ENCODE peak calls at places on chromosomes 5 and 9, in nine cellular contexts. Z is OCI-LY7, S is PC-3, K is ovary, T is IMR-90, N is uterus, R is astrocyte, I is tibial artery, J is pancreas. B is an unnamed sample. For H3K9me3, the result is how much of the 10 kb centered on the place peaks cover.

GRCh38 chr5:149739371-149739770 is 9.3 kb downstream of the PPARGC1B start:
- DNase-seq in Z (no peak), S (no peak), K (no peak), T (no peak), N (no peak), R (no peak), I (no peak), J (no peak), B (no peak)

GRCh38 chr5:56415356-56415765 is 182.2 kb upstream of the ANKRD55 start:
- DNase-seq in Z (peak), S (no peak), K (no peak), T (peak), N (no peak), R (peak), I (peak), J (no peak), B (no peak)

GRCh38 chr5:179266291-179267070 is 78.8 kb downstream of the ADAMTS2 start:
- DNase-seq in Z (no peak), S (no peak), K (no peak), T (no peak), N (peak), R (no peak), I (no peak), J (no peak), B (no peak)

GRCh38 chr9:95511952-95512750 is 4.6 kb downstream of the PTCH1 start:
- DNase-seq in Z (no peak), S (peak), K (no peak), T (no peak), N (no peak), R (no peak), I (no peak), J (no peak), B (no peak)

GRCh38 chr5:53334431-53334941 is 145.9 kb upstream of the FST start:
- DNase-seq in Z (no peak), S (peak), K (no peak), T (peak), N (no peak), R (peak), I (no peak), J (no peak), B (no peak)

GRCh38 chr5:39689919-39690318 is 265.1 kb upstream of the DAB2 start:
- DNase-seq in Z (no peak), S (peak), K (no peak), T (no peak), N (no peak), R (no peak), I (no peak), J (no peak), B (no peak)

GRCh38 chr9:124149992-124150391 is 107.8 kb upstream of the NEK6 start:
- DNase-seq in Z (no peak), S (peak), K (no peak), T (peak), N (no peak), R (no peak), I (no peak), J (no peak), B (no peak)

GRCh38 chr9:105890046-105890822 is 195.9 kb downstream of the TMEM38B start:
- DNase-seq in Z (no peak), S (no peak), K (no peak), T (no peak), N (no peak), R (peak), I (no peak), J (no peak), B (no peak)

GRCh38 chr5:116272281-116272941 is 187.6 kb downstream of the COMMD10 start:
- DNase-seq in Z (no peak), S (no peak), K (no peak), T (peak), N (no peak), R (peak), I (no peak), J (no peak), B (no peak)

GRCh38 chr9:124348831-124349230 is 66.4 kb downstream of the PSMB7 start:
- DNase-seq in Z (no peak), S (no peak), K (no peak), T (no peak), N (no peak), R (no peak), I (peak), J (no peak), B (no peak)

GRCh38 chr5:139475865-139476651 is 5.3 kb downstream of the SMIM33 start:
- DNase-seq in Z (no peak), S (no peak), K (no peak), T (no peak), N (no peak), R (no peak), I (no peak), J (no peak), B (no peak)

GRCh38 chr5:55176176-55176818 is 3.3 kb upstream of the CDC20B start:
- DNase-seq in Z (peak), S (peak), K (no peak), T (no peak), N (no peak), R (no peak), I (no peak), J (peak), B (no peak)

GRCh38 chr9:137067860-137068538 is 2.4 kb downstream of the SAPCD2 start:
- DNase-seq in Z (peak), S (peak), K (peak), T (peak), N (peak), R (peak), I (peak), J (peak), B (peak)

GRCh38 chr9:131739988-131740648 is at the start of gene RAPGEF1:
- DNase-seq in Z (peak), S (peak), K (peak), T (no peak), N (peak), R (no peak), I (peak), J (peak), B (peak)

GRCh38 chr5:138282918-138283742 is 8.7 kb upstream of the GFRA3 start:
- DNase-seq in Z (peak), S (peak), K (no peak), T (peak), N (peak), R (peak), I (no peak), J (no peak), B (no peak)

GRCh38 chr9:115781361-115781760 is 372.2 kb upstream of the PAPPA start:
- DNase-seq in Z (no peak), S (peak), K (no peak), T (no peak), N (no peak), R (no peak), I (no peak), J (no peak), B (no peak)

GRCh38 chr5:58674711-58675110 is 91.8 kb downstream of the RAB3C start:
- DNase-seq in Z (no peak), S (no peak), K (no peak), T (no peak), N (no peak), R (no peak), I (no peak), J (no peak), B (no peak)

GRCh38 chr9:128118971-128119665 is 8.4 kb downstream of the PTGES2 start:
- DNase-seq in Z (no peak), S (no peak), K (peak), T (no peak), N (peak), R (no peak), I (peak), J (peak), B (no peak)

GRCh38 chr9:96125624-96126023 is 176.4 kb downstream of the HSD17B3 start:
- DNase-seq in Z (no peak), S (no peak), K (no peak), T (no peak), N (no peak), R (no peak), I (no peak), J (no peak), B (no peak)

GRCh38 chr5:1399737-1400136 is 45.5 kb downstream of the SLC6A3 start:
- DNase-seq in Z (no peak), S (no peak), K (no peak), T (no peak), N (no peak), R (no peak), I (no peak), J (peak), B (no peak)

GRCh38 chr9:101408374-101409078 is 9.9 kb downstream of the ZNF189 start:
- DNase-seq in Z (no peak), S (no peak), K (no peak), T (no peak), N (no peak), R (no peak), I (no peak), J (no peak), B (no peak)

GRCh38 chr9:101414839-101415238 is 16.2 kb downstream of the ZNF189 start:
- DNase-seq in Z (no peak), S (no peak), K (no peak), T (no peak), N (no peak), R (no peak), I (no peak), J (no peak), B (no peak)

GRCh38 chr9:101409079-101409477 is 10.4 kb downstream of the ZNF189 start:
- DNase-seq in Z (no peak), S (no peak), K (no peak), T (peak), N (no peak), R (no peak), I (no peak), J (no peak), B (no peak)
- H3K9me3 ChIP-seq in Z (under half), S (under half), K (half or more), T (half or more), N (under half), R (under half), I (half or more), J (under half), B (half or more)

GRCh38 chr9:134328341-134328840 is 2.1 kb downstream of the RXRA start:
- DNase-seq in Z (no peak), S (no peak), K (no peak), T (peak), N (no peak), R (no peak), I (no peak), J (no peak), B (no peak)
- H3K4me3 ChIP-seq in Z (no peak), S (peak), K (peak), T (peak), N (peak), R (peak), I (peak), J (peak), B (no peak)

GRCh38 chr9:101403886-101404285 is 5.2 kb downstream of the ZNF189 start:
- DNase-seq in Z (no peak), S (no peak), K (no peak), T (no peak), N (no peak), R (no peak), I (no peak), J (no peak), B (no peak)
- H3K9me3 ChIP-seq in Z (under half), S (under half), K (under half), T (under half), N (under half), R (under half), I (under half), J (under half), B (under half)

GRCh38 chr9:98186236-98186635 is 6.2 kb downstream of the CORO2A start:
- DNase-seq in Z (no peak), S (no peak), K (no peak), T (no peak), N (no peak), R (no peak), I (no peak), J (no peak), B (no peak)

GRCh38 chr9:98184326-98184725 is 8.1 kb downstream of the CORO2A start:
- DNase-seq in Z (no peak), S (no peak), K (no peak), T (no peak), N (no peak), R (no peak), I (no peak), J (no peak), B (no peak)

GRCh38 chr9:98185021-98185567 is 7.3 kb downstream of the CORO2A start:
- DNase-seq in Z (no peak), S (no peak), K (no peak), T (no peak), N (no peak), R (no peak), I (no peak), J (no peak), B (no peak)

GRCh38 chr9:98187926-98188325 is 4.5 kb downstream of the CORO2A start:
- DNase-seq in Z (no peak), S (no peak), K (no peak), T (no peak), N (no peak), R (no peak), I (no peak), J (no peak), B (no peak)

DNA sequence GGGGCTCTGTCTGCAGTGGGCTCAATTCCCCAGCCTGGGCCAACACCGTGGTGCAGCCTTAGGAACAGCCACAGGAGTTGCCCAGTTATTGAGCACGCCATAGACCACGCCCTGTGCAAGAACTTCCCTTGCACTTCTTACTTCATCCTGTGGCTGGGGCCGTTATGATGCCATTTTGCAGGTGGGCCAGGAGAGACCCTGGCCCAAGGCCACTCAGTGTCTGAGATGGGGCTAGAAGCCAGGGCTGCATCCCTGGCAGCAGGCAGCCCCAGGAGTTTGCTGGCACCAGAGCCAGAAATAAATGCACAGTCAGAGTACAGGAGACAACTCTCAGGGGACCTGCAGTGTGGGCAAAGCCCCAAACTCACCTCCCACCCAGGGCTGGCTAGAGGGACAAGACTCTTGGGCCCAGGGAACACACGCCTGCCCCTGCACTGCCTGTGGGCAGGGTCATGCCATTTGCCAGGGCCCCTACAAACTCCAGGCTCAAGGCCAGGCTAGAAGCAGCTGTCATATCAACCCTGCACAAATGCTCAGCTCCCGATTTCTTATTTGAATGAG is 6.7 kb downstream of the CORO2A start:
- DNase-seq in Z (no peak), S (no peak), K (no peak), T (no peak), N (no peak), R (no peak), I (no peak), J (no peak), B (no peak)
- H3K4me3 ChIP-seq in Z (no peak), S (no peak), K (no peak), T (no peak), N (no peak), R (no peak), I (no peak), J (no peak), B (no peak)

DNA sequence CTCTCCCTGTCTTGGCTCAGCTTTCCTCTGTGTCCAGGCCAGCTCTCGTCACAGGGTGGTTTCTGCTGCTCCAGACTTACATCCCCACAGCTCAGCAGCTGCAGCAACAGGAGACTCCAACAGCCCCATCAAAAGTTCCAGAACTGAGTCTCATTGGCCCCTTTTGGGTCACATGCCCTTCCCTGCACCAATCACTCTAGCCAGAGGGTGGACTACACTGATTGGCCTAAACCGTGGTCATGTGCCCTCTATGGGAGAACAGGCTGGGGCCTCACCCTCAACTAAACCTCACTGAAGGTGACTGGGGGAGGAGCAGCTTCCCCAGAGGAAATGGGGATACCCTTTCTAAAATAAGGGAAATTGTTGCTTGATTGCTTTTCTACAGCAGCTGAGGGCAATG is 44.4 kb upstream of the CPLX2 start:
- DNase-seq in Z (peak), S (no peak), K (no peak), T (no peak), N (no peak), R (no peak), I (no peak), J (no peak), B (no peak)
- H3K9me3 ChIP-seq in Z (under half), S (under half), K (under half), T (under half), N (under half), R (under half), I (under half), J (under half), B (under half)

GRCh38 chr5:11319851-11320580 is 559.0 kb upstream of the DAP start:
- DNase-seq in Z (no peak), S (peak), K (no peak), T (peak), N (no peak), R (peak), I (no peak), J (no peak), B (no peak)
- H3K4me3 ChIP-seq in Z (no peak), S (no peak), K (no peak), T (no peak), N (no peak), R (no peak), I (no peak), J (no peak), B (no peak)